ENCODE peak calls at places on chromosomes 4 and X, in four cellular contexts. W is GM12878, M is K562, P is HL-60. U is an unnamed sample.

GRCh38 chr4:187289371-187289770 is 565.7 kb upstream of the FAT1 start:
- DNase-seq in W (no peak), P (no peak), M (no peak), U (no peak)

GRCh38 chr4:168781884-168782283 is 228.2 kb downstream of the CBR4 start:
- DNase-seq in P (no peak), W (no peak), M (no peak), U (no peak)

GRCh38 chr4:183987529-183987946 is 82.4 kb downstream of the STOX2 start:
- DNase-seq in P (no peak), W (no peak), M (peak), U (no peak)

GRCh38 chr4:7902101-7902553 is 37.5 kb downstream of the AFAP1 start:
- DNase-seq in W (no peak), M (no peak), P (no peak), U (no peak)

GRCh38 chrX:43853225-43853828 is 28.9 kb downstream of the MAOB start:
- DNase-seq in W (no peak), P (no peak), M (no peak), U (no peak)

GRCh38 chr4:153489856-153490558 is 23.8 kb downstream of the TMEM131L start:
- DNase-seq in M (no peak), W (no peak), P (no peak), U (no peak)

GRCh38 chrX:23732704-23733103 is 10.4 kb downstream of the ACOT9 start:
- DNase-seq in P (no peak), W (peak), M (no peak), U (no peak)

GRCh38 chr4:166460769-166461550 is 587.9 kb downstream of the TLL1 start:
- DNase-seq in W (no peak), M (no peak), P (no peak), U (no peak)

GRCh38 chr4:84563002-84563401 is 19.9 kb upstream of the CDS1 start:
- DNase-seq in P (no peak), W (no peak), M (no peak), U (no peak)

GRCh38 chrX:48683411-48683982 is at the start of gene WAS:
- DNase-seq in W (peak), M (no peak), P (peak), U (peak)

GRCh38 chr4:165301833-165302232 is 25.6 kb upstream of the MSMO1 start:
- DNase-seq in M (no peak), W (no peak), P (no peak), U (peak)

GRCh38 chr4:80374180-80374579 is 38.6 kb downstream of the CFAP299 start:
- DNase-seq in P (no peak), M (no peak), W (no peak), U (no peak)

GRCh38 chr4:5041609-5042234 is 9.6 kb upstream of the STK32B start:
- DNase-seq in P (no peak), M (no peak), W (no peak), U (no peak)

GRCh38 chr4:5785806-5786680 is 75.0 kb downstream of the EVC start:
- DNase-seq in W (no peak), P (no peak), M (no peak), U (no peak)

GRCh38 chr4:110977554-110977953 is 354.7 kb upstream of the PITX2 start:
- DNase-seq in M (no peak), W (no peak), P (no peak), U (no peak)

DNA sequence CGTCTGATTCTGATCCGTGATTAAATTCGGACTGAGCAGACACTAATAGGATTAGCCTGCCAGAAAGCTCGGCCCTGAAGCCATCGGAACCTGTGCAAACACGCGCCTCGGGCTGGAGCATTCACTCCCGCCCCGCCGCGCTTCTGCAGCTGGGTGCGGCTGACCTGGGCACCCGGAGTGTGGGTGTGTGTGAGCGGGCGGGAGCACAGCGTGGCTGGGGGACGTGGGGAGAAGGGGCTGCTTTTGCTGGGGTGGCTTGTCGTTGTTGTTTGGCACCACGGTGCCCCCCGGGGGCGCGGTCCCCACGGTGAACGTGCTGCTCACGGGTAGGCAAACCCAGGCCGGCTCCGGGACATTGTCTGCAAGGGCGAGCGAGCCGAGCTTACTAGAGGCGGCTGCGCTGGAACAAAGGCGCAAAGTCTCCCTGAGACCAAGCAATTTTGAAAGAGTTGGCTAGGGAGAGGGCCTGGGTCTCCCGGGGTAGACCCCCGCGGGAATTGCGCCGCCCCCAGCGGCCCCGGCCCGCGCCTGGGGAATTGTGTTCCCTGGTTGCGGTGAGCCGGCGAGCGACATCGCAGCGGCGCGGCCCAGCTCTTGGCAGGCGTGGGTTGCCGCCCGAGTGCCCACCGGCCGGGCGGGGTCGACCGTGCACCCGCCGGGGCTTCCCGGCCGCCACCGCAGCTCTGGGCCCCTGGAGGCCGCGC is 1.4 kb downstream of the MAMLD1 start:
- DNase-seq in P (no peak), M (no peak), W (no peak), U (no peak)
- TF ChIP-seq SPI1 in P (no peak), M (no peak), W (no peak), U (no peak)

DNA sequence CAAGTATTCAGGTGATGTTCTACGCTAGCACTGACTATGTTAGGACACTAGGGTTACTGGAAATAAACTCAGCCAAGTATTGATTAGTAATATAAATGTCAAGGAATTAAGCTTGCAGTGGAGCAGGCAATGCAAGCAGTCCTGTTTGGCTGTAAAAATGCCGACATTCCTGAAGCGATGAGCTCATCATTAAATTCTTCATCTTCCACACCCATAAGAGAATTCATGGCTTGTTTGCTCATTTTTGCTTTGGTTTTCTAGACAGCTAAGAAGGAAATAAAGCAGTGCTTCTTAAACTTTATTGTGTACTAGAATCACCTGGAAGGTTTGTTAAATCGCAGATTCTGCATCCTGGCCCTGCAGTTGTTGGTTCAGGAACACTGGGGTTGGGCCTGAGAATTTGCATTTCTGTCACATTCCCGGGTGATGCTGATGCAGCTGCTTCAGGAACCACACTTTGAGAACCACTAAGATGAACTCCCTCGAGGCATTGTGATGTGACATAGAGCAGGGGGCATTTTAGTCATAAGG is 17.8 kb downstream of the ANXA3 start:
- DNase-seq in M (no peak), P (no peak), W (no peak), U (no peak)
- TF ChIP-seq SPI1 in M (no peak), P (no peak), W (no peak), U (no peak)

DNA sequence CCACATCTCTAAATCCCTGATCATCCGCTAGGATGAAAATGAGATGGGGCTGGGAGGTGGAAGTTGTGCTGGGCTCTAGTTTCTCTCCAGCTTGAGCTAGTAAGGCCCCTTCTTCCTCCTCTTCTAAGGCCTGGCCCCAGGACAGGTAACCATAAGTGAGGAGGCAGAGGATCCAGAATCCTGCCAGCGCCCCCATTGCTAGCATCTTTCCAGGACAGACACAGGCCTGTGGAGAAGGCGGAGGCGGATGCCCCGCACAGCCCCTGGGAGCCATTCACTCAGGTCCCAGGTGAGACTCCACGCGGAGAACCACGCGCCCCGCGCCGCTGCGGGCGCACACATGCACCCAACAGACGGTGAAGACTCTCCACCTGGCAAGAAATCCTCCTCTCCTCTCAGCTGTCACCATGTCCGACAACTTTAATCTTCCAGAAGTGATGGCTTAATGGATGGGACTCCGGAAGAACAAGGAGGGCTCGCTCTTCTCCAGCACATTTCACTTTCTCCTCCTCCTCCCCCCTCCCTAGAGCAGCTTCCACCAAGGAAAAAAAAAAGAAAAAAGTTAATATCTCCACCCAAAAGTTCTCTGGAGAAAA is 788 bp downstream of the ARSJ start:
- DNase-seq in M (no peak), W (no peak), P (no peak), U (no peak)
- TF ChIP-seq SPI1 in M (no peak), W (no peak), P (no peak), U (no peak)

GRCh38 chrX:151680805-151681204 is 14.5 kb upstream of the PRRG3 start:
- DNase-seq in M (peak), W (peak), P (peak), U (peak)
- TF ChIP-seq SPI1 in M (no peak), W (no peak), P (no peak), U (no peak)

GRCh38 chr4:23930750-23931488 is 41.1 kb upstream of the PPARGC1A start:
- DNase-seq in P (no peak), M (no peak), W (no peak), U (no peak)
- TF ChIP-seq SPI1 in P (no peak), M (no peak), W (no peak), U (no peak)

DNA sequence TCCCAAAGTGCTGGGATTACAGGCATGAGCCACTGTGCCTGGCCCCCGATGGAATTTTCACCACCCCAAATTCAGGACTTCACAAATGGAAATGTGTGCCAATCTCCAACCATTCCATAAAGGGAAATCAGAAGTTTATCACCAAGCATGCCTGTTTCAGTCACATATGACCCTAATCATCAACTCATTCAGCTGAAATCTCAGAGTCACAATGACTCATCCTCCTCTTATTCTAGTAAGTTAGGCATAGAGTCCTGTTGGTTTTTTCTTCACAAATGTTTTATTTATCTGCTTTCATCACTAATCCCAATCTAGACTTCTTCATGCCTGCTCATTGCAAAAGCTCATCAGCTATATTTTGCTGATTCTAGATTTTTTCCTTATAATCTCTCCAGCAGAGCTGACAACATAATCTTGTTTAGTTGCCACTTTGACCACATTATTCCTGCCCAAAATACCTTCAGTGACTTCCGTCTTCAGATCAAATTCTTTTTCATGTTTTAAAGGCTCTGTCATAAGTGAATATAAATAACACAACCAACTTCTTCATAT is 83.3 kb downstream of the SLC7A11 start:
- DNase-seq in W (no peak), M (peak), P (no peak), U (no peak)
- TF ChIP-seq SPI1 in W (no peak), M (no peak), P (no peak), U (no peak)

GRCh38 chrX:111483140-111483539 is 28.3 kb upstream of the SERTM2 start:
- DNase-seq in P (no peak), M (no peak), W (no peak), U (no peak)
- TF ChIP-seq SPI1 in P (no peak), M (no peak), W (no peak), U (no peak)

GRCh38 chr4:2702361-2702760 is 53.8 kb downstream of the TNIP2 start:
- DNase-seq in P (no peak), W (no peak), M (no peak), U (no peak)
- TF ChIP-seq SPI1 in P (no peak), W (no peak), M (no peak), U (no peak)